ENCODE peak calls at places on chromosomes 5 and 9, in eight cellular contexts. R is H9; W is CD8-positive, alpha-beta memory T cell; P is KBM-7; B is activated T-cell treated with anti-CD3 and anti-CD28 coated beads for 4 hours; N is stimulated activated CD4-positive, alpha-beta T cell treated with anti-CD3 and anti-CD28 coated beads, TNF-alpha, amount 100 ng/mL, for 24 hours; E is iPS DF 6.9; M is NCI-H774. S is an unnamed sample.

GRCh38 chr5:31688515-31689092 is 49.7 kb downstream of the PDZD2 start:
- DNase-seq in W (no peak), M (no peak), E (no peak), N (no peak), B (no peak), P (no peak), R (no peak), S (no peak)

GRCh38 chr5:160516696-160517530 is 95.3 kb downstream of the PTTG1 start:
- DNase-seq in P (no peak), W (no peak), E (no peak), R (no peak), B (no peak), M (no peak), N (no peak), S (no peak)

GRCh38 chr5:139271201-139272027 is 22.1 kb upstream of the MATR3 start:
- DNase-seq in P (peak; percentile 64), B (no peak), R (no peak), W (no peak), M (peak; percentile 85), E (no peak), N (no peak), S (no peak)

GRCh38 chr5:112691758-112692157 is 45.9 kb upstream of the APC start:
- DNase-seq in P (peak; percentile 69), E (no peak), R (peak; percentile 50), N (no peak), B (peak; percentile 5), W (no peak), M (no peak), S (peak; percentile 46)

GRCh38 chr9:114034663-114035062 is 43.4 kb downstream of the AMBP start:
- DNase-seq in B (no peak), P (no peak), E (no peak), M (no peak), N (no peak), W (no peak), R (no peak), S (no peak)

GRCh38 chr5:128559300-128560297 is 21.6 kb upstream of the FBN2 start:
- DNase-seq in N (no peak), B (no peak), W (no peak), P (no peak), M (no peak), R (no peak), E (no peak), S (no peak)

GRCh38 chr5:16596541-16596940 is 20.3 kb downstream of the RETREG1 start:
- DNase-seq in R (no peak), W (no peak), P (no peak), E (no peak), N (no peak), M (no peak), B (no peak), S (no peak)

GRCh38 chr5:79699766-79700400 is 10.2 kb downstream of the CMYA5 start:
- DNase-seq in P (no peak), W (no peak), M (no peak), N (no peak), R (no peak), E (no peak), B (no peak), S (no peak)

GRCh38 chr5:178273041-178273440 is 40.4 kb upstream of the PHYKPL start:
- DNase-seq in R (no peak), P (no peak), N (no peak), M (no peak), E (no peak), W (no peak), B (no peak), S (no peak)

GRCh38 chr9:137753192-137753765 is 124.3 kb upstream of the CACNA1B start:
- DNase-seq in R (no peak), P (no peak), B (no peak), M (no peak), W (no peak), E (no peak), N (no peak), S (no peak)

GRCh38 chr5:105033642-105034217 is 1471.1 kb upstream of the NUDT12 start:
- DNase-seq in P (no peak), M (no peak), N (no peak), E (no peak), W (no peak), B (no peak), R (no peak), S (no peak)

GRCh38 chr5:68950111-68950510 is 143.7 kb upstream of the SLC30A5 start:
- DNase-seq in N (no peak), P (no peak), E (no peak), B (no peak), R (no peak), W (no peak), M (no peak), S (no peak)

GRCh38 chr5:147639303-147639702 is 129.4 kb upstream of the DPYSL3 start:
- DNase-seq in W (no peak), P (no peak), B (no peak), E (no peak), R (no peak), N (no peak), M (no peak), S (no peak)